ENCODE peak calls at places on chromosomes 16 and 17, in five cellular contexts. Q, U, G, J and R are unnamed samples.

GRCh38 chr16:75250089-75250808 is 1.2 kb downstream of the BCAR1 start:
- DNase-seq in Q (peak; percentile 62), U (no peak), G (peak; percentile 82), J (no peak), R (no peak)

GRCh38 chr17:40949406-40949805 is 12.0 kb upstream of the KRT23 start:
- DNase-seq in Q (no peak), U (peak; percentile 43), G (no peak), J (no peak), R (no peak)

GRCh38 chr16:23967018-23967417 is 131.2 kb downstream of the PRKCB start:
- DNase-seq in Q (no peak), U (peak; percentile 81), G (no peak), J (no peak), R (no peak)

GRCh38 chr16:31354394-31355291 is at the start of gene ITGAX:
- DNase-seq in Q (peak; percentile 46), U (peak; percentile 62), G (peak; percentile 81), J (no peak), R (peak; percentile 65)

GRCh38 chr16:83137326-83137770 is 510.6 kb downstream of the CDH13 start:
- DNase-seq in Q (no peak), U (peak; percentile 38), G (no peak), J (no peak), R (no peak)

GRCh38 chr17:78572277-78573205 is 4.7 kb downstream of the DNAH17 start:
- DNase-seq in Q (no peak), U (no peak), G (peak; percentile 91), J (no peak), R (peak; percentile 88)

GRCh38 chr16:88810868-88811599 is 694 bp downstream of the APRT start:
- DNase-seq in Q (peak; percentile 72), U (peak; percentile 87), G (peak; percentile 85), J (peak; percentile 45), R (peak; percentile 75)

GRCh38 chr16:85367485-85367884 is 245.6 kb upstream of the GSE1 start:
- DNase-seq in Q (no peak), U (no peak), G (no peak), J (no peak), R (no peak)

GRCh38 chr16:65989861-65990260 is 376.6 kb upstream of the CDH5 start:
- DNase-seq in Q (no peak), U (no peak), G (no peak), J (no peak), R (no peak)

GRCh38 chr17:82257473-82257872 is 16.0 kb downstream of the CSNK1D start:
- DNase-seq in Q (no peak), U (peak; percentile 65), G (peak; percentile 92), J (peak; percentile 57), R (peak; percentile 90)

GRCh38 chr16:30619643-30620042 is 9.5 kb upstream of the ZNF689 start:
- DNase-seq in Q (no peak), U (no peak), G (no peak), J (no peak), R (no peak)

GRCh38 chr16:13936596-13937081 is 16.7 kb downstream of the ERCC4 start:
- DNase-seq in Q (no peak), U (no peak), G (no peak), J (no peak), R (no peak)

GRCh38 chr17:37802061-37802460 is 57.2 kb upstream of the HNF1B start:
- DNase-seq in Q (no peak), U (no peak), G (no peak), J (no peak), R (no peak)

GRCh38 chr17:51703364-51704341 is 443.3 kb downstream of the UTP18 start:
- DNase-seq in Q (peak; percentile 83), U (peak; percentile 48), G (no peak), J (no peak), R (peak; percentile 13)

GRCh38 chr17:49989518-49989880 is 5.5 kb downstream of the DLX3 start:
- DNase-seq in Q (no peak), U (no peak), G (peak; percentile 32), J (no peak), R (peak; percentile 54)

GRCh38 chr17:12599185-12599920 is 66.3 kb upstream of the MYOCD start:
- DNase-seq in Q (no peak), U (no peak), G (no peak), J (no peak), R (no peak)

GRCh38 chr17:50920041-50920410 is 53.9 kb upstream of the TOB1 start:
- DNase-seq in Q (no peak), U (no peak), G (no peak), J (no peak), R (no peak)

GRCh38 chr16:69796285-69797118 is 34.4 kb downstream of the WWP2 start:
- DNase-seq in Q (peak; percentile 40), U (peak; percentile 41), G (peak; percentile 66), J (no peak), R (peak; percentile 70)

GRCh38 chr17:43772877-43773648 is 5.7 kb downstream of the DUSP3 start:
- DNase-seq in Q (no peak), U (no peak), G (no peak), J (no peak), R (peak; percentile 47)

GRCh38 chr17:61411944-61412859 is 12.6 kb downstream of the TBX2 start:
- DNase-seq in Q (peak; percentile 79), U (peak; percentile 84), G (peak; percentile 98), J (peak; percentile 67), R (peak; percentile 96)

GRCh38 chr17:73175962-73176565 is 11.3 kb downstream of the SSTR2 start:
- DNase-seq in Q (no peak), U (no peak), G (no peak), J (no peak), R (no peak)

GRCh38 chr16:946048-946395 is 24.8 kb downstream of the LMF1 start:
- DNase-seq in Q (no peak), U (no peak), G (no peak), J (no peak), R (no peak)

GRCh38 chr16:4675864-4676786 is 17.2 kb upstream of the NUDT16L1 start:
- DNase-seq in Q (no peak), U (no peak), G (peak; percentile 81), J (peak; percentile 27), R (peak; percentile 61)

GRCh38 chr17:30950669-30951399 is 20.0 kb upstream of the RNF135 start:
- DNase-seq in Q (peak; percentile 85), U (no peak), G (no peak), J (no peak), R (no peak)

GRCh38 chr17:33127706-33128105 is 136.1 kb downstream of the SPACA3 start:
- DNase-seq in Q (no peak), U (no peak), G (no peak), J (no peak), R (no peak)

GRCh38 chr16:27311449-27311831 is 2.3 kb upstream of the IL4R start:
- DNase-seq in Q (no peak), U (no peak), G (no peak), J (no peak), R (peak; percentile 38)

GRCh38 chr16:87295259-87295658 is 21.9 kb downstream of the C16orf95 start:
- DNase-seq in Q (no peak), U (no peak), G (peak; percentile 83), J (no peak), R (no peak)

GRCh38 chr17:64565563-64565962 is 58.8 kb downstream of the CEP95 start:
- DNase-seq in Q (no peak), U (no peak), G (no peak), J (no peak), R (no peak)

GRCh38 chr17:50258647-50259483 is 15.4 kb upstream of the TMEM92 start:
- DNase-seq in Q (no peak), U (no peak), G (peak; percentile 68), J (no peak), R (peak; percentile 32)

GRCh38 chr16:21626659-21627277 is 25.6 kb downstream of the IGSF6 start:
- DNase-seq in Q (no peak), U (no peak), G (no peak), J (no peak), R (peak; percentile 14)

GRCh38 chr16:69762843-69763556 is 868 bp downstream of the WWP2 start:
- DNase-seq in Q (no peak), U (no peak), G (no peak), J (no peak), R (no peak)

GRCh38 chr17:57724038-57724728 is 20.9 kb downstream of the CCDC182 start:
- DNase-seq in Q (no peak), U (no peak), G (peak; percentile 55), J (no peak), R (peak; percentile 69)

GRCh38 chr16:1152651-1153259 is at the start of gene CACNA1H:
- DNase-seq in Q (peak; percentile 21), U (peak; percentile 42), G (no peak), J (peak; percentile 38), R (peak; percentile 82)

GRCh38 chr17:7215652-7216139 is 3.9 kb downstream of the DLG4 start:
- DNase-seq in Q (no peak), U (no peak), G (peak; percentile 81), J (no peak), R (peak; percentile 84)

GRCh38 chr17:3526491-3526890 is 31.1 kb downstream of the TRPV3 start:
- DNase-seq in Q (no peak), U (no peak), G (no peak), J (no peak), R (no peak)

GRCh38 chr17:45411348-45412105 is 21.1 kb downstream of the ARHGAP27 start:
- DNase-seq in Q (no peak), U (no peak), G (no peak), J (no peak), R (peak; percentile 47)